ENCODE peak calls at places on chromosomes 3 and 15, in nine cellular contexts. One of them, this sample, is unnamed. For H3K4me1 and H3K9me3, the result is how much of the 10 kb centered on the place peaks cover.

GRCh38 chr3:159091936-159092335 is 290.1 kb downstream of the MFSD1 start:
- DNase-seq in cardiac muscle cell: no peak
- DNase-seq in tibial artery: no peak
- DNase-seq in psoas muscle: no peak
- DNase-seq in CD8-positive, alpha-beta memory T cell: no peak
- DNase-seq in PC-9: no peak
- DNase-seq in HAP-1: no peak
- DNase-seq in thyroid gland: no peak
- DNase-seq in K562: no peak
- DNase-seq in this sample: no peak

GRCh38 chr3:119245778-119246177 is 5.1 kb upstream of the B4GALT4 start:
- DNase-seq in CD8-positive, alpha-beta memory T cell: no peak
- DNase-seq in thyroid gland: peak
- DNase-seq in tibial artery: no peak
- DNase-seq in PC-9: no peak
- DNase-seq in cardiac muscle cell: peak
- DNase-seq in K562: peak
- DNase-seq in HAP-1: no peak
- DNase-seq in psoas muscle: peak
- DNase-seq in this sample: no peak

GRCh38 chr15:31223478-31224350 is 102.9 kb upstream of the KLF13 start:
- DNase-seq in tibial artery: no peak
- DNase-seq in PC-9: no peak
- DNase-seq in K562: no peak
- DNase-seq in HAP-1: no peak
- DNase-seq in thyroid gland: peak
- DNase-seq in cardiac muscle cell: no peak
- DNase-seq in CD8-positive, alpha-beta memory T cell: no peak
- DNase-seq in psoas muscle: peak
- DNase-seq in this sample: no peak

GRCh38 chr3:124834723-124835718 is 52.1 kb downstream of the ITGB5 start:
- DNase-seq in cardiac muscle cell: peak
- DNase-seq in HAP-1: no peak
- DNase-seq in PC-9: peak
- DNase-seq in tibial artery: peak
- DNase-seq in K562: peak
- DNase-seq in psoas muscle: peak
- DNase-seq in CD8-positive, alpha-beta memory T cell: peak
- DNase-seq in thyroid gland: no peak
- DNase-seq in this sample: no peak

GRCh38 chr15:56963719-56964118 is 45.3 kb downstream of the TCF12 start:
- DNase-seq in tibial artery: no peak
- DNase-seq in cardiac muscle cell: peak
- DNase-seq in psoas muscle: no peak
- DNase-seq in K562: no peak
- DNase-seq in thyroid gland: no peak
- DNase-seq in HAP-1: no peak
- DNase-seq in CD8-positive, alpha-beta memory T cell: no peak
- DNase-seq in PC-9: no peak
- DNase-seq in this sample: no peak

GRCh38 chr15:73751896-73752816 is 995 bp downstream of the INSYN1 start:
- DNase-seq in PC-9: no peak
- DNase-seq in thyroid gland: no peak
- DNase-seq in HAP-1: peak
- DNase-seq in psoas muscle: no peak
- DNase-seq in K562: no peak
- DNase-seq in cardiac muscle cell: no peak
- DNase-seq in CD8-positive, alpha-beta memory T cell: no peak
- DNase-seq in tibial artery: no peak
- DNase-seq in this sample: no peak

GRCh38 chr3:126107203-126107939 is 23.4 kb upstream of the SLC41A3 start:
- DNase-seq in cardiac muscle cell: no peak
- DNase-seq in psoas muscle: no peak
- DNase-seq in tibial artery: peak
- DNase-seq in PC-9: no peak
- DNase-seq in CD8-positive, alpha-beta memory T cell: no peak
- DNase-seq in HAP-1: no peak
- DNase-seq in K562: no peak
- DNase-seq in thyroid gland: no peak
- DNase-seq in this sample: no peak

GRCh38 chr15:27454281-27455060 is 483.5 kb downstream of the GABRG3 start:
- DNase-seq in cardiac muscle cell: peak
- DNase-seq in CD8-positive, alpha-beta memory T cell: no peak
- DNase-seq in PC-9: no peak
- DNase-seq in K562: peak
- DNase-seq in psoas muscle: no peak
- DNase-seq in HAP-1: no peak
- DNase-seq in thyroid gland: no peak
- DNase-seq in tibial artery: no peak
- DNase-seq in this sample: no peak

GRCh38 chr15:89118481-89118989 is 30.3 kb downstream of the ABHD2 start:
- DNase-seq in CD8-positive, alpha-beta memory T cell: no peak
- DNase-seq in K562: no peak
- DNase-seq in tibial artery: no peak
- DNase-seq in cardiac muscle cell: no peak
- DNase-seq in thyroid gland: no peak
- DNase-seq in HAP-1: no peak
- DNase-seq in psoas muscle: no peak
- DNase-seq in PC-9: no peak
- DNase-seq in this sample: no peak

GRCh38 chr3:70832035-70832795 is 519.8 kb upstream of the MDFIC2 start:
- DNase-seq in CD8-positive, alpha-beta memory T cell: no peak
- DNase-seq in psoas muscle: peak
- DNase-seq in tibial artery: no peak
- DNase-seq in cardiac muscle cell: peak
- DNase-seq in HAP-1: no peak
- DNase-seq in K562: no peak
- DNase-seq in thyroid gland: no peak
- DNase-seq in PC-9: no peak
- DNase-seq in this sample: no peak

DNA sequence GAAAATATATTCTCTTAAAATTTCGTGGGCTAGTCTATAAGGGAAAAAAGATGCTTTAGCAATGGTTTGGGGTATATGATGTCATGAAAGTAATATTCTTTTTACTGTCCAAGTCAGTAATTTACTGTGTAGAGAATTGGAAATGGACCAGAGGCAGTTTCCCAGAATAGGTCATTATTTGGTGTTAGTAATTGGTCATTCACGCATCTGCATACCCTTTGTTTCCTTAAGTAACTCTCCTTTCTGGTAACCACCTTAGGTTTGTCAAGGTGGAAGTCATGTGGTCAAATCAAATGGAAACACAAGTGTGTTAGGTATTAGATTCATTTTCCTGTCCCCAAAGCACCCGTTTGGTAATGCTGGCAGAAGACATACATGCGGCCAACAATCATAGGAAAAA is 23.9 kb downstream of the FBXO22 start:
- DNase-seq in HAP-1: no peak
- DNase-seq in psoas muscle: no peak
- DNase-seq in tibial artery: no peak
- DNase-seq in cardiac muscle cell: no peak
- DNase-seq in K562: no peak
- DNase-seq in CD8-positive, alpha-beta memory T cell: no peak
- DNase-seq in thyroid gland: no peak
- DNase-seq in PC-9: no peak
- DNase-seq in this sample: no peak
- H3K4me1 ChIP-seq in HAP-1: under half
- H3K4me1 ChIP-seq in psoas muscle: under half
- H3K4me1 ChIP-seq in tibial artery: under half
- H3K4me1 ChIP-seq in cardiac muscle cell: under half
- H3K4me1 ChIP-seq in K562: under half
- H3K4me1 ChIP-seq in CD8-positive, alpha-beta memory T cell: under half
- H3K4me1 ChIP-seq in thyroid gland: under half
- H3K4me1 ChIP-seq in PC-9: under half
- H3K4me1 ChIP-seq in this sample: under half

GRCh38 chr3:98565237-98565643 is 28.2 kb downstream of the CPOX start:
- DNase-seq in HAP-1: no peak
- DNase-seq in CD8-positive, alpha-beta memory T cell: no peak
- DNase-seq in tibial artery: no peak
- DNase-seq in PC-9: peak
- DNase-seq in psoas muscle: no peak
- DNase-seq in cardiac muscle cell: no peak
- DNase-seq in thyroid gland: no peak
- DNase-seq in K562: no peak
- DNase-seq in this sample: no peak

GRCh38 chr3:98565843-98566242 is 27.6 kb downstream of the CPOX start:
- DNase-seq in HAP-1: no peak
- DNase-seq in thyroid gland: no peak
- DNase-seq in CD8-positive, alpha-beta memory T cell: no peak
- DNase-seq in tibial artery: no peak
- DNase-seq in cardiac muscle cell: no peak
- DNase-seq in psoas muscle: no peak
- DNase-seq in K562: no peak
- DNase-seq in PC-9: peak
- DNase-seq in this sample: no peak

GRCh38 chr3:98563661-98564281 is 29.6 kb downstream of the CPOX start:
- DNase-seq in K562: no peak
- DNase-seq in PC-9: peak
- DNase-seq in tibial artery: no peak
- DNase-seq in CD8-positive, alpha-beta memory T cell: peak
- DNase-seq in HAP-1: no peak
- DNase-seq in cardiac muscle cell: peak
- DNase-seq in psoas muscle: no peak
- DNase-seq in thyroid gland: no peak
- DNase-seq in this sample: no peak

GRCh38 chr3:98561727-98562521 is 30.1 kb downstream of the GPR15 start:
- DNase-seq in tibial artery: no peak
- DNase-seq in CD8-positive, alpha-beta memory T cell: no peak
- DNase-seq in cardiac muscle cell: no peak
- DNase-seq in psoas muscle: no peak
- DNase-seq in K562: no peak
- DNase-seq in HAP-1: no peak
- DNase-seq in thyroid gland: no peak
- DNase-seq in PC-9: peak
- DNase-seq in this sample: no peak

GRCh38 chr3:98564282-98565005 is 29.0 kb downstream of the CPOX start:
- DNase-seq in HAP-1: no peak
- DNase-seq in thyroid gland: no peak
- DNase-seq in K562: no peak
- DNase-seq in cardiac muscle cell: no peak
- DNase-seq in PC-9: peak
- DNase-seq in CD8-positive, alpha-beta memory T cell: peak
- DNase-seq in tibial artery: no peak
- DNase-seq in psoas muscle: no peak
- DNase-seq in this sample: no peak
- H3K4me3 ChIP-seq in HAP-1: no peak
- H3K4me3 ChIP-seq in thyroid gland: no peak
- H3K4me3 ChIP-seq in K562: no peak
- H3K4me3 ChIP-seq in cardiac muscle cell: no peak
- H3K4me3 ChIP-seq in PC-9: no peak
- H3K4me3 ChIP-seq in CD8-positive, alpha-beta memory T cell: no peak
- H3K4me3 ChIP-seq in tibial artery: no peak
- H3K4me3 ChIP-seq in psoas muscle: no peak
- H3K4me3 ChIP-seq in this sample: no peak

DNA sequence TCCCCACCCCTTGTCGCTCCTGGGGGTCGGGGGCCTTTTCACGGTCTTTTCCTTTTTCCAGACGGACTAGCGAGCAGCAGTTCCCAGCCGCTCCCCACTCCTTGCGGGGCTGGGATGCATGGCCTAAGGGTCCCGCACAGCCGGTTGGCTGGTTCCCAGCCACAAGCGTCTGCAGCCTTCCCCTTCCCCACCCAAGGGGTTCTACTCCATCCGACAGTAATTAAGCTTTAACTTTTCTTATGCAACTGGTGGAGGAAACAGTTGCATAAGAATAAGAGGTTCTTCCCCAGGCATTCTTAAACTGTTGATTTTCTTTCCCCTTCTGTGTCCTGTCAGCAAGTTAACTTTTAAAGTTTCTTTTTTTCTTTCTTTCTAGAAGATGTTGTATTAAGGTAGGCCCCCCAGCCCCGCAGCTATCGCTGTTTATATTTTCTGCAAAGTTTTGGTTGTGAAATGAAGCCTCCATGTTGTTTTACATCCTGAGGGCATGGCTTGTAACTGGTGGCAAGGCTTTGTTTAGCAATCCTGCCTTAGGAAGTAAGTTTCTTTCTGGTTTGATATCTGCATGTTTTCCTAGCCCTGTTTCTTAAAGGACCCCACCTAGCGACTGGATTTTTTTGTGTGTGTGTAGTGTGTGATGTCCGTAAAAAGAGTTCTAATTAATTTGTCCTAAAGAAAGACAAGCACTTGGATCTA is 207.5 kb downstream of the ZNF385D start:
- DNase-seq in PC-9: no peak
- DNase-seq in thyroid gland: no peak
- DNase-seq in CD8-positive, alpha-beta memory T cell: no peak
- DNase-seq in cardiac muscle cell: no peak
- DNase-seq in K562: peak
- DNase-seq in tibial artery: no peak
- DNase-seq in HAP-1: no peak
- DNase-seq in psoas muscle: no peak
- DNase-seq in this sample: no peak
- H3K9me3 ChIP-seq in PC-9: under half
- H3K9me3 ChIP-seq in thyroid gland: under half
- H3K9me3 ChIP-seq in CD8-positive, alpha-beta memory T cell: under half
- H3K9me3 ChIP-seq in cardiac muscle cell: under half
- H3K9me3 ChIP-seq in K562: under half
- H3K9me3 ChIP-seq in tibial artery: under half
- H3K9me3 ChIP-seq in HAP-1: under half
- H3K9me3 ChIP-seq in psoas muscle: under half
- H3K9me3 ChIP-seq in this sample: under half

GRCh38 chr3:30640856-30641255 is 34.5 kb downstream of the TGFBR2 start:
- DNase-seq in K562: no peak
- DNase-seq in PC-9: no peak
- DNase-seq in HAP-1: no peak
- DNase-seq in thyroid gland: no peak
- DNase-seq in tibial artery: no peak
- DNase-seq in cardiac muscle cell: no peak
- DNase-seq in CD8-positive, alpha-beta memory T cell: no peak
- DNase-seq in psoas muscle: no peak
- DNase-seq in this sample: no peak

GRCh38 chr3:30643763-30644462 is 37.5 kb downstream of the TGFBR2 start:
- DNase-seq in PC-9: no peak
- DNase-seq in CD8-positive, alpha-beta memory T cell: peak
- DNase-seq in tibial artery: no peak
- DNase-seq in K562: no peak
- DNase-seq in HAP-1: no peak
- DNase-seq in psoas muscle: no peak
- DNase-seq in cardiac muscle cell: no peak
- DNase-seq in thyroid gland: peak
- DNase-seq in this sample: no peak

GRCh38 chr3:30642715-30643361 is 36.4 kb downstream of the TGFBR2 start:
- DNase-seq in CD8-positive, alpha-beta memory T cell: no peak
- DNase-seq in cardiac muscle cell: no peak
- DNase-seq in tibial artery: no peak
- DNase-seq in K562: no peak
- DNase-seq in psoas muscle: no peak
- DNase-seq in HAP-1: no peak
- DNase-seq in PC-9: no peak
- DNase-seq in thyroid gland: no peak
- DNase-seq in this sample: no peak

GRCh38 chr3:30639937-30640336 is 33.5 kb downstream of the TGFBR2 start:
- DNase-seq in thyroid gland: no peak
- DNase-seq in HAP-1: no peak
- DNase-seq in CD8-positive, alpha-beta memory T cell: no peak
- DNase-seq in K562: no peak
- DNase-seq in PC-9: no peak
- DNase-seq in tibial artery: no peak
- DNase-seq in cardiac muscle cell: no peak
- DNase-seq in psoas muscle: no peak
- DNase-seq in this sample: no peak

GRCh38 chr3:30641612-30642251 is 35.3 kb downstream of the TGFBR2 start:
- DNase-seq in CD8-positive, alpha-beta memory T cell: no peak
- DNase-seq in thyroid gland: no peak
- DNase-seq in tibial artery: no peak
- DNase-seq in PC-9: no peak
- DNase-seq in cardiac muscle cell: no peak
- DNase-seq in K562: no peak
- DNase-seq in psoas muscle: no peak
- DNase-seq in HAP-1: no peak
- DNase-seq in this sample: no peak
- H3K4me1 ChIP-seq in CD8-positive, alpha-beta memory T cell: half or more
- H3K4me1 ChIP-seq in thyroid gland: under half
- H3K4me1 ChIP-seq in tibial artery: half or more
- H3K4me1 ChIP-seq in PC-9: under half
- H3K4me1 ChIP-seq in cardiac muscle cell: under half
- H3K4me1 ChIP-seq in K562: under half
- H3K4me1 ChIP-seq in psoas muscle: half or more
- H3K4me1 ChIP-seq in HAP-1: under half
- H3K4me1 ChIP-seq in this sample: half or more